ENCODE peak calls at places on chromosomes 16 and 17, in five cellular contexts. N is activated CD8-positive, alpha-beta memory T cell treated with anti-CD3 and anti-CD28 coated beads, Interleukin-2, amount 10 ng/mL, durations not matched to agents 7 days and 5 days; C is HS-5; I is NCI-H2107; Q is GM10248. R is an unnamed sample.

GRCh38 chr16:512802-513201 is 14.7 kb upstream of the CAPN15 start:
- DNase-seq in N (no peak), C (no peak), I (no peak), Q (no peak), R (no peak)

GRCh38 chr17:19378416-19379293 is at the start of gene MAPK7:
- DNase-seq in N (no peak), C (no peak), I (no peak), Q (no peak), R (no peak)

GRCh38 chr17:37790153-37790552 is 45.3 kb upstream of the HNF1B start:
- DNase-seq in N (no peak), C (no peak), I (no peak), Q (no peak), R (no peak)

GRCh38 chr17:68199837-68200688 is 47.8 kb upstream of the AMZ2 start:
- DNase-seq in N (peak), C (no peak), I (no peak), Q (no peak), R (no peak)

GRCh38 chr17:79956853-79957252 is 78.8 kb downstream of the TBC1D16 start:
- DNase-seq in N (no peak), C (no peak), I (no peak), Q (no peak), R (no peak)

GRCh38 chr17:10798332-10798749 is 5.6 kb downstream of the TMEM238L start:
- DNase-seq in N (no peak), C (no peak), I (no peak), Q (no peak), R (peak)

GRCh38 chr16:10988164-10988803 is 43.9 kb downstream of the CLEC16A start:
- DNase-seq in N (peak), C (no peak), I (no peak), Q (peak), R (no peak)

GRCh38 chr16:23486480-23486879 is 23.8 kb downstream of the GGA2 start:
- DNase-seq in N (no peak), C (no peak), I (no peak), Q (no peak), R (no peak)

GRCh38 chr17:17196776-17197175 is 9.4 kb downstream of the PLD6 start:
- DNase-seq in N (no peak), C (no peak), I (no peak), Q (no peak), R (no peak)

GRCh38 chr17:82893779-82894178 is 54.0 kb upstream of the ZNF750 start:
- DNase-seq in N (no peak), C (no peak), I (no peak), Q (no peak), R (no peak)

R was measured in Ammon's horn.